ENCODE peak calls at places on chromosome 18, in four cellular contexts. P is K562, V is aorta, B is Peyer's patch. Y is an unnamed sample. For H3K9me3, the result is how much of the 10 kb centered on the place peaks cover.

GRCh38 chr18:394997-395383 is 105.5 kb downstream of the COLEC12 start:
- DNase-seq in V (peak), P (no peak), B (no peak), Y (no peak)

GRCh38 chr18:33720133-33720532 is 142.1 kb downstream of the ASXL3 start:
- DNase-seq in B (no peak), P (no peak), V (no peak), Y (no peak)

GRCh38 chr18:10405014-10405493 is 49.4 kb upstream of the APCDD1 start:
- DNase-seq in V (no peak), P (no peak), B (no peak), Y (no peak)

GRCh38 chr18:24398515-24398914 is 891 bp upstream of the OSBPL1A start:
- DNase-seq in P (no peak), B (no peak), V (no peak), Y (no peak)

GRCh38 chr18:13414542-13414941 is 196.0 kb downstream of the LDLRAD4 start:
- DNase-seq in V (no peak), B (peak), P (no peak), Y (no peak)

GRCh38 chr18:65704051-65704450 is 46.8 kb upstream of the CDH7 start:
- DNase-seq in P (no peak), V (no peak), B (no peak), Y (no peak)

GRCh38 chr18:832085-832681 is 20.1 kb upstream of the YES1 start:
- DNase-seq in V (peak), B (peak), P (peak), Y (no peak)

GRCh38 chr18:22099925-22100324 is 69.5 kb upstream of the GATA6 start:
- DNase-seq in V (no peak), P (no peak), B (no peak), Y (no peak)

GRCh38 chr18:50183556-50183955 is 11.4 kb downstream of the MYO5B start:
- DNase-seq in V (no peak), P (no peak), B (no peak), Y (no peak)

GRCh38 chr18:23690505-23691068 is 1.3 kb downstream of the LAMA3 start:
- DNase-seq in B (no peak), V (no peak), P (no peak), Y (no peak)

GRCh38 chr18:37553633-37554398 is 11.8 kb downstream of the CELF4 start:
- DNase-seq in P (peak), B (no peak), V (no peak), Y (no peak)

GRCh38 chr18:78632111-78632541 is 347.5 kb upstream of the SALL3 start:
- DNase-seq in B (no peak), V (no peak), P (no peak), Y (no peak)

GRCh38 chr18:13630869-13631268 is 95.5 kb downstream of the FAM210A start:
- DNase-seq in B (no peak), P (no peak), V (no peak), Y (no peak)

GRCh38 chr18:634551-635045 is 22.9 kb upstream of the TYMS start:
- DNase-seq in P (no peak), V (no peak), B (no peak), Y (no peak)

GRCh38 chr18:73824684-73825083 is 322.9 kb downstream of the FBXO15 start:
- DNase-seq in V (no peak), P (no peak), B (no peak), Y (no peak)

GRCh38 chr18:8121942-8122480 is 487.2 kb upstream of the RAB12 start:
- DNase-seq in B (no peak), V (no peak), P (peak), Y (no peak)

GRCh38 chr18:71994273-71994672 is 549.9 kb downstream of the CBLN2 start:
- DNase-seq in V (no peak), B (no peak), P (no peak), Y (no peak)
- H3K9me3 ChIP-seq in V (under half), B (under half), P (under half), Y (under half)

GRCh38 chr18:55302337-55302833 is 285.6 kb downstream of the TCF4 start:
- DNase-seq in P (peak), B (no peak), V (no peak), Y (no peak)
- H3K4me3 ChIP-seq in P (no peak), B (no peak), V (no peak), Y (no peak)

GRCh38 chr18:79896746-79897145 is 54.7 kb downstream of the SLC66A2 start:
- DNase-seq in P (no peak), B (no peak), V (no peak), Y (no peak)

GRCh38 chr18:79897940-79898625 is 53.4 kb downstream of the SLC66A2 start:
- DNase-seq in B (no peak), V (no peak), P (no peak), Y (no peak)

GRCh38 chr18:79899609-79900435 is 51.6 kb downstream of the SLC66A2 start:
- DNase-seq in P (no peak), B (no peak), V (peak), Y (no peak)

GRCh38 chr18:79900610-79901570 is 50.6 kb downstream of the SLC66A2 start:
- DNase-seq in B (no peak), V (peak), P (no peak), Y (no peak)

DNA sequence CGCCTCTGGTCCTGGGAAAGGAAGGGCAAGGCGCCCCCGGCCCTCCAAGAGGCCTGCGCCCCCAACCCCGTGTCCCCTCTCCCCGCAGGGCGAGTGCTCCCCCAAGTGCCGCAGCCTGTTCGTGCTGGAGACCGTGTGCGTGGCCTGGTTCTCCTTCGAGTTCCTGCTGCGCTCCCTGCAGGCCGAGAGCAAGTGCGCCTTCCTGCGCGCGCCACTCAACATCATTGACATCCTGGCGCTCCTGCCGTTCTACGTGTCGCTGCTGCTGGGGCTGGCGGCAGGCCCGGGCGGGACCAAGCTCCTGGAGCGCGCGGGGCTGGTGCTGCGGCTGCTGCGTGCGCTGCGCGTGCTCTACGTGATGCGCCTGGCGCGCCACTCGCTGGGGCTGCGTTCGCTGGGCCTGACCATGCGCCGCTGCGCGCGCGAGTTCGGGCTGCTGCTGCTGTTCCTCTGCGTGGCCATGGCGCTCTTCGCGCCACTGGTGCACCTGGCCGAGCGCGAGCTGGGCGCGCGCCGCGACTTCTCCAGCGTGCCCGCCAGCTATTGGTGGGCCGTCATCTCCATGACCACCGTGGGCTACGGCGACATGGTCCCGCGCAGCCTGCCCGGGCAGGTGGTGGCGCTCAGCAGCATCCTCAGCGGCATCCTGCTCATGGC is 52.4 kb downstream of the SLC66A2 start:
- DNase-seq in P (no peak), V (no peak), B (no peak), Y (peak)
- H3K9me3 ChIP-seq in P (under half), V (under half), B (half or more), Y (under half)

GRCh38 chr18:3661989-3662388 is 212.0 kb downstream of the TGIF1 start:
- DNase-seq in B (no peak), V (no peak), P (no peak), Y (no peak)

GRCh38 chr18:3665780-3666525 is 216.0 kb downstream of the TGIF1 start:
- DNase-seq in V (peak), P (peak), B (peak), Y (peak)

GRCh38 chr18:3664563-3665178 is 214.7 kb downstream of the TGIF1 start:
- DNase-seq in P (peak), V (no peak), B (no peak), Y (no peak)

GRCh38 chr18:3665187-3665586 is 215.2 kb downstream of the TGIF1 start:
- DNase-seq in B (no peak), V (no peak), P (peak), Y (no peak)

DNA sequence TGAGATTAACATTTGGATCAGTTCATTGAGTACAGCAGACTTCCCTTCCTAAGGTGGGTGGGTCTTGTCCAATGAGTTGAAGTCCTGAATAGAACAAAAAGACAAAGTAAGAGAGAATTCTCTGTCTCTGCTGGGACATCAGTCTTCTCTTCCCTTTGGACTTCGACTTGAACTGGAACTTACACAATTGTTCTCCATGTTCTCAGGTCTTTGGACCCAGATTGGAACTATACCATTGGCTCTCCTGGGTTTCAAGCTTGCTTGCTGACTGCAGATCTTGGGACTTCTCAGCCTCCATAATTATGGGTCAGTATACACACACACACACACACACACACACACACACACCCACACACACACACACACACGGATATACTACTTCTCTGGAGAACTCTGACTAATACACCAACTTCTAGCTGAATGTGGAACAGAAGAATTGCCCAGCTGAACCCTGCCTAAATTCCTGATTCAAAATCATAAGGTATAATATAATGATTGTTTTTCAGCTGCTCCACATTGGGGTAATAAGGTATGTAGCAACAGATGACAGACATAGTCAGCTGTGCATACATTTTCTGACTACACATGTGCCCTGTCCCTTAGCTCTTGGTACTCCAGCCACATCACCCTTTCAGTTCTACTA is 214.0 kb downstream of the TGIF1 start:
- DNase-seq in B (no peak), P (no peak), V (no peak), Y (no peak)
- H3K4me3 ChIP-seq in B (no peak), P (no peak), V (no peak), Y (no peak)

GRCh38 chr18:42340423-42341009 is 385.5 kb downstream of the PIK3C3 start:
- DNase-seq in P (no peak), V (no peak), B (no peak), Y (no peak)
- H3K9me3 ChIP-seq in P (under half), V (under half), B (under half), Y (under half)

GRCh38 chr18:63366991-63367240 is at the start of gene KDSR:
- DNase-seq in P (no peak), B (no peak), V (no peak), Y (no peak)
- H3K4me3 ChIP-seq in P (peak), B (peak), V (peak), Y (peak)